ENCODE peak calls at places on chromosomes 3 and 15, in eight cellular contexts. T, G, C, P, S, A, Q and U are unnamed samples.

GRCh38 chr3:51434746-51435323 is 43.8 kb downstream of the RBM15B start:
- DNase-seq in Q (peak; percentile 52), P (no peak), S (peak; percentile 80), A (no peak), T (no peak), G (peak; percentile 31), C (no peak), U (peak; percentile 1)

GRCh38 chr3:72143322-72143721 is 358.4 kb upstream of the PROK2 start:
- DNase-seq in A (no peak), P (no peak), G (no peak), S (no peak), Q (no peak), T (no peak), C (no peak), U (no peak)

GRCh38 chr3:150407818-150408231 is 273 bp upstream of the TSC22D2 start:
- DNase-seq in S (peak; percentile 81), A (no peak), T (no peak), G (no peak), P (no peak), C (no peak), Q (no peak), U (no peak)

GRCh38 chr3:157981819-157982218 is 124.4 kb downstream of the SHOX2 start:
- DNase-seq in S (no peak), T (no peak), G (no peak), Q (no peak), C (no peak), P (no peak), A (no peak), U (no peak)

GRCh38 chr3:70726096-70726745 is 413.8 kb upstream of the MDFIC2 start:
- DNase-seq in T (no peak), S (no peak), C (no peak), G (no peak), A (no peak), Q (no peak), P (peak; percentile 12), U (no peak)

GRCh38 chr3:141632779-141633374 is 105.2 kb upstream of the RNF7 start:
- DNase-seq in P (no peak), C (no peak), Q (no peak), S (no peak), T (peak; percentile 70), A (no peak), G (no peak), U (no peak)

GRCh38 chr15:79673416-79674123 is 223.2 kb downstream of the MTHFS start:
- DNase-seq in T (no peak), S (no peak), C (no peak), A (no peak), Q (no peak), P (no peak), G (no peak), U (no peak)

GRCh38 chr3:12175137-12175593 is 16.5 kb upstream of the TIMP4 start:
- DNase-seq in P (no peak), G (no peak), C (no peak), T (no peak), Q (peak; percentile 43), S (no peak), A (no peak), U (no peak)

GRCh38 chr15:62413786-62414185 is 248.7 kb upstream of the C2CD4B start:
- DNase-seq in C (no peak), A (no peak), S (no peak), Q (no peak), P (no peak), T (no peak), G (no peak), U (no peak)

GRCh38 chr3:187025254-187025655 is 94.9 kb downstream of the ST6GAL1 start:
- DNase-seq in G (no peak), S (no peak), Q (no peak), A (no peak), P (no peak), C (no peak), T (no peak), U (no peak)

GRCh38 chr3:136630911-136631310 is 121.3 kb downstream of the STAG1 start:
- DNase-seq in A (no peak), C (no peak), T (no peak), Q (no peak), S (no peak), P (no peak), G (no peak), U (no peak)

GRCh38 chr3:89246326-89246725 is 138.9 kb downstream of the EPHA3 start:
- DNase-seq in A (no peak), S (peak; percentile 68), Q (no peak), C (no peak), P (no peak), G (no peak), T (no peak), U (no peak)